ENCODE peak calls at places on chromosomes 3 and 15, in ten cellular contexts. K, A, J, H, V, U, N, T, F and S are unnamed samples. For H3K4me1, the result is how much of the 10 kb centered on the place peaks cover.

GRCh38 chr3:14889188-14889587 is 58.2 kb upstream of the NR2C2 start:
- DNase-seq in K (no peak), N (no peak), F (no peak), A (no peak), T (no peak), V (no peak), H (no peak), U (no peak), J (no peak), S (no peak)

GRCh38 chr3:54374214-54374855 is 252.0 kb downstream of the CACNA2D3 start:
- DNase-seq in N (no peak), T (peak), A (peak), J (no peak), F (peak), K (peak), V (no peak), H (no peak), U (peak), S (no peak)

GRCh38 chr3:123831420-123831819 is 52.7 kb downstream of the MYLK start:
- DNase-seq in J (no peak), T (no peak), F (no peak), H (no peak), K (no peak), A (no peak), U (no peak), V (no peak), N (no peak), S (no peak)

GRCh38 chr15:83559310-83559966 is 94.5 kb upstream of the ADAMTSL3 start:
- DNase-seq in F (peak), K (peak), T (peak), A (peak), H (peak), J (no peak), U (peak), N (peak), V (no peak), S (peak)

GRCh38 chr15:62054979-62055378 is 5.3 kb downstream of the VPS13C start:
- DNase-seq in T (no peak), A (no peak), F (no peak), J (no peak), H (no peak), V (no peak), N (no peak), U (no peak), K (peak), S (no peak)

GRCh38 chr3:183188895-183189462 is 26.4 kb upstream of the LAMP3 start:
- DNase-seq in A (peak), H (no peak), V (no peak), J (no peak), T (peak), N (no peak), K (peak), U (peak), F (peak), S (peak)

GRCh38 chr3:103173940-103174339 is 739.1 kb downstream of the ZPLD1 start:
- DNase-seq in F (no peak), K (no peak), V (no peak), H (no peak), A (no peak), J (no peak), U (no peak), T (no peak), N (no peak), S (no peak)

GRCh38 chr3:71389191-71389590 is 194.3 kb downstream of the FOXP1 start:
- DNase-seq in K (no peak), V (no peak), N (no peak), A (no peak), T (no peak), F (no peak), H (no peak), U (no peak), J (no peak), S (no peak)

GRCh38 chr3:128479558-128480086 is 12.9 kb upstream of the DNAJB8 start:
- DNase-seq in J (no peak), V (peak), U (no peak), A (no peak), N (no peak), K (no peak), T (no peak), F (no peak), H (no peak), S (no peak)
- TF ChIP-seq POLR2A in J (no peak), V (no peak), U (no peak), A (no peak), N (no peak), K (no peak), T (no peak), F (no peak), H (no peak), S (no peak)

DNA sequence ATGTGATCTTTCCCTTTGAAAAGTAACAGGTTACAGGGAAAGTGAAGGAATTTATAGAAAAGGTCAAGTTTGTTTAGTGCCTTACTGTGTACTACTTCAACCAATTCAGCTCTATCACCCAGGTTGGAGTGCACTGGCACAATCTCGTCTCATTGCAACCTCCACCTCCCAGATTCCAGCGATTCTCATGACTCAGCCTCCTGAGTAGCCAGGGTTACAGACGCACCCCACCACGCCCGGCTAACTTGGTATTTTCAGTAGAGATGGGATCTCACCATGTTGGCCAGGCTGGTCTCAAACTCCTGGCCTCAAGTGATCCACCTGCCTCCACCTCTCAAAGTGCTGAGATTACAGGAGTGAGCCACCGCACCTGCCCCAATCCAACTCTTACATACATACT is 279.7 kb downstream of the ZBTB20 start:
- DNase-seq in N (no peak), J (no peak), V (no peak), A (no peak), H (no peak), T (peak), U (no peak), K (no peak), F (no peak), S (no peak)
- H3K4me1 ChIP-seq in N (under half), J (under half), V (under half), A (under half), H (under half), T (half or more), U (under half), K (under half), F (under half), S (under half)

DNA sequence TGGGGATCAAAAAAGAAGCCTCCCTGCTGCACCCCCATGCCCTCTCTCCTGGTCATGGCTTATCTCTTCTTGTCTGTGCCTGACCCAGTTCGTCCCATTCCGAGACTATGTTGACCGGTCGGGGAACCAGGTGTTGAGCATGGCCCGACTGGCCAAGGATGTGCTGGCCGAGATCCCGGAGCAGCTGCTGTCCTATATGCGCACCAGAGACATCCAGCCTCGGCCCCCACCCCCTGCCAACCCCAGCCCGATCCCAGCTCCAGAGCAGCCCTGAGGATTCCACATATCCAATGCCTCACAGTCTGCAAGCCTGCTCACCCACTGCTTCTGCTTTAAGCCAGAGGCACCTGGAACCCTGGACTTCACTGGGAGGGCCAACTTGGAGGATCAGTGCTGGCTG is 2.1 kb upstream of the BRPF1 start:
- DNase-seq in T (no peak), U (no peak), J (no peak), H (no peak), V (no peak), K (no peak), F (no peak), N (no peak), A (no peak), S (no peak)
- TF ChIP-seq POLR2A in T (no peak), U (no peak), J (no peak), H (no peak), V (no peak), K (no peak), F (no peak), N (no peak), A (no peak), S (no peak)

DNA sequence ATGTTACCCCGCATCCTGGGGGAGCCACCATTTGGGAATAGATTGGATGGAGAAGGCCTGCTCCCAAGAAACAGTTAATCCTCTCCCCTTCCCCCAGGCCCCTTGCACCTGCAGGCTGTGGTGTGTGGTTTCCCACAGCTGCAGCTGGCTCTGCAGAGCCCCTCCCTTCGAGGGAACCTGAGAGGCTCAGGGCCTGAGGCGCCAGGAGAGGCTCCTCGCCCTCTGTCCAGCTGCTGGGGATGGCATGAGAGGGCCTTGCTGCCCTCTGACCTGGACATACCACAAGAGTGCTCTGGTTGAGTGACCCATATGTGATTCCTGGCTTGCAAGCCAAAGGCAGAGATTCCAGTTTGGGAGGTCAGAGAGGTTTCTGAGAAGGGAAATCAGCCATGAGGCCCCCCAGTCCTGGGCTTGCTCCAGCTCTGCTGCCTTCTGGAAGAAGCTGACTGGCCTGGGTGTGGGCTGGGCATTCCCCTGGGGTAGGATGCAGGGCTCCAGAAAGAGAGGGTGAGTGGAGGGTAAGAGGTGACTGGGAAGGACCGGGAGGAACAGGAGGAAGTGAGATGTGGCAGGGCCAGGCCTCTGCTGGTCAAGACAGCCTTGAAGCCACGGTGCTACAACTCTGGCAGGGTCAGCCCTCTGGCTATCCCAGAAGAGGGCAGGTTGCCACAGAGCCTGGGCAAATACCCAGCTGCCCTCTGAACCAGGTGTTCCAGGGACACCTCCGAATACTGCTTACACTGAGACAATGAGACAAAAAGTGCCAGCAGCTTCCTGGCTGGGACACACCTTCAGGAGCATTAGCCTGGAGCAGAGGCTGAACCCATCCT is 16.0 kb upstream of the SRP14 start:
- DNase-seq in H (peak), V (peak), K (no peak), U (peak), N (no peak), J (no peak), F (no peak), A (peak), T (peak), S (no peak)
- H3K4me1 ChIP-seq in H (under half), V (under half), K (under half), U (under half), N (under half), J (under half), F (under half), A (under half), T (under half), S (under half)

GRCh38 chr15:66356359-66357236 is at the start of gene TIPIN:
- DNase-seq in F (peak), J (peak), V (peak), H (peak), A (peak), N (peak), U (peak), K (peak), T (peak), S (peak)
- TF ChIP-seq POLR2A in F (peak), J (peak), V (no peak), H (no peak), A (peak), N (peak), U (no peak), K (peak), T (peak), S (no peak)

GRCh38 chr3:149587383-149587782 is 70.4 kb downstream of the WWTR1 start:
- DNase-seq in A (no peak), N (no peak), H (no peak), V (no peak), K (no peak), T (no peak), U (no peak), J (no peak), F (no peak), S (no peak)
- H3K4me1 ChIP-seq in A (under half), N (under half), H (half or more), V (under half), K (under half), T (under half), U (half or more), J (under half), F (half or more), S (under half)

DNA sequence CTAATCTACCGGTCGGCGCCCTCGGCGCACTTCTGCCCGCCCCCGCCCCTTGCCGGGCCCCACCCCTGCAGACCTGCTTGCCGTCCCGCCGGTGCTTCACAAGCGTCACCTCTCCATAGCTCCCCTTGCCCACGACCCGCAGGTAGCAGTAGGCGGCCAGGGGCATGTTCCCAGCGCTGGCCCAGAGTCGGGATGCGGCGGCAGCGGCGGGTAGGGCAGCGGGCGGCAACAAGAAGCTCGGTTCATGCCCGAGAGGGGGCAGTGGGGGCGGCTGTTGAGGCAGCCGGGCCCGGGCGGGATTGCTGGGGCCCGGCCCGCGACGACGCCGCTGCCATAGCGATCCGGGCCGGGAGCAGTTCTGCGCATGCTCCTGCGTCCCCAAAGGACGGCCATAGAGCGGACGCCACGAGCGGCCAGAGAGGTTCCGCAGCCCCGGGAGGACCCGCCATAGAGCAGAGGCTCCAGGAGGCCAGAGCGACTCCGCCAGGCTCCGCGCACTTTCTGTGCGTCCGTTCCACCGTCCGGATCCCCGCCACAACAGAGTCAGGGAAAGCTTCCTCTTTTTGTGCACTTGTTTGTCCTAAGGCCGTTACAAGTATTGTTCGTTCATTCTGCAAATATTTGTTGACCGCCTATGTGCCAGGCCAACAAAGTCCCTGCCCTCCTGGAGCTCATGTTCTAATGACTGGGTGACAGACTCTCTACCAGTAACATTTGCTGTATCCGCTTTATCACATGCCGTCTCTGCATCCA is at the start of gene NEK4:
- DNase-seq in T (peak), K (peak), F (peak), V (peak), H (peak), J (peak), A (peak), U (peak), N (peak), S (peak)
- TF ChIP-seq POLR2A in T (peak), K (peak), F (peak), V (no peak), H (peak), J (no peak), A (peak), U (peak), N (peak), S (peak)

GRCh38 chr3:8494332-8494731 is 7.3 kb upstream of the LMCD1 start:
- DNase-seq in V (no peak), N (no peak), F (no peak), K (no peak), U (no peak), A (no peak), T (no peak), J (no peak), H (no peak), S (no peak)
- H3K4me1 ChIP-seq in V (under half), N (under half), F (half or more), K (half or more), U (under half), A (under half), T (under half), J (under half), H (under half), S (under half)

GRCh38 chr3:33798418-33799201 is at the start of gene PDCD6IP:
- DNase-seq in T (peak), V (peak), H (peak), J (peak), A (peak), K (peak), F (peak), U (peak), N (peak), S (peak)
- TF ChIP-seq POLR2A in T (peak), V (peak), H (peak), J (peak), A (peak), K (peak), F (peak), U (peak), N (peak), S (peak)